ENCODE peak calls at places on chromosomes 16 and 17, in ten cellular contexts. C is activated naive CD4-positive, alpha-beta T cell treated with anti-CD3 and anti-CD28 coated beads, Interleukin-2, amount 10 ng/mL, durations not matched to agents 7 days and 5 days; I is EL; T is PC-3; W is activated CD4-positive, alpha-beta T cell treated with anti-CD3 and anti-CD28 coated beads for 48 hours; Z is AML-193; O is uterus; A is nephron progenitor cell; S is activated T-cell treated with anti-CD3 and anti-CD28 coated beads, Interleukin-2, amount 50 U/mL, for 1 hour; F is amniotic stem cell. B is an unnamed sample.

GRCh38 chr17:48997827-48998556 is 807 bp downstream of the IGF2BP1 start:
- DNase-seq in C (no peak), I (no peak), T (no peak), W (peak; percentile 5), Z (no peak), O (no peak), A (peak; percentile 46), S (peak; percentile 37), F (no peak), B (no peak)

GRCh38 chr17:83062818-83063671 is 16.4 kb upstream of the METRNL start:
- DNase-seq in C (peak; percentile 11), I (no peak), T (no peak), W (peak; percentile 1), Z (no peak), O (peak; percentile 23), A (no peak), S (peak; percentile 14), F (no peak), B (no peak)

GRCh38 chr16:69166946-69167930 is 19.7 kb upstream of the SNTB2 start:
- DNase-seq in C (no peak), I (peak; percentile 52), T (peak; percentile 85), W (peak; percentile 28), Z (no peak), O (no peak), A (no peak), S (no peak), F (no peak), B (no peak)

GRCh38 chr16:11799509-11800384 is 2.7 kb upstream of the ZC3H7A start:
- DNase-seq in C (peak; percentile 55), I (no peak), T (no peak), W (peak; percentile 40), Z (peak; percentile 55), O (no peak), A (no peak), S (no peak), F (no peak), B (no peak)

GRCh38 chr16:5025171-5025632 is 8.5 kb downstream of the NAGPA start:
- DNase-seq in C (peak; percentile 25), I (no peak), T (no peak), W (no peak), Z (no peak), O (no peak), A (peak; percentile 59), S (no peak), F (no peak), B (no peak)

GRCh38 chr16:85062303-85062702 is 34.7 kb downstream of the KIAA0513 start:
- DNase-seq in C (no peak), I (no peak), T (no peak), W (no peak), Z (no peak), O (no peak), A (no peak), S (no peak), F (no peak), B (no peak)

GRCh38 chr17:38653679-38654078 is 21.1 kb downstream of the EPOP start:
- DNase-seq in C (no peak), I (no peak), T (no peak), W (no peak), Z (no peak), O (no peak), A (no peak), S (no peak), F (no peak), B (no peak)

GRCh38 chr17:2283302-2283701 is 20.3 kb downstream of the SMG6 start:
- DNase-seq in C (no peak), I (no peak), T (no peak), W (no peak), Z (no peak), O (no peak), A (no peak), S (no peak), F (no peak), B (no peak)

GRCh38 chr16:4404247-4404966 is 12.0 kb downstream of the CORO7 start:
- DNase-seq in C (peak; percentile 66), I (no peak), T (peak; percentile 37), W (peak; percentile 65), Z (peak; percentile 23), O (peak; percentile 40), A (peak; percentile 81), S (no peak), F (no peak), B (no peak)

GRCh38 chr16:72072514-72073342 is 9.7 kb downstream of the HPR start:
- DNase-seq in C (no peak), I (no peak), T (no peak), W (no peak), Z (no peak), O (no peak), A (no peak), S (no peak), F (no peak), B (no peak)

GRCh38 chr16:19123535-19124178 is 9.9 kb downstream of the ITPRIPL2 start:
- DNase-seq in C (no peak), I (no peak), T (peak; percentile 63), W (no peak), Z (no peak), O (no peak), A (no peak), S (no peak), F (no peak), B (no peak)

GRCh38 chr17:27526603-27527002 is 70.4 kb downstream of the KSR1 start:
- DNase-seq in C (peak; percentile 70), I (peak; percentile 14), T (no peak), W (peak; percentile 74), Z (peak; percentile 39), O (no peak), A (peak; percentile 30), S (no peak), F (no peak), B (no peak)

GRCh38 chr16:81491522-81492188 is 47.0 kb downstream of the CMIP start:
- DNase-seq in C (no peak), I (peak; percentile 59), T (no peak), W (no peak), Z (no peak), O (no peak), A (no peak), S (no peak), F (no peak), B (no peak)

GRCh38 chr17:29677139-29677834 is 54.6 kb upstream of the CORO6 start:
- DNase-seq in C (no peak), I (no peak), T (no peak), W (no peak), Z (no peak), O (peak; percentile 28), A (no peak), S (no peak), F (no peak), B (no peak)

GRCh38 chr17:45719335-45720071 is 64.6 kb upstream of the CRHR1 start:
- DNase-seq in C (no peak), I (peak; percentile 86), T (peak; percentile 97), W (no peak), Z (peak; percentile 17), O (no peak), A (no peak), S (no peak), F (peak; percentile 44), B (no peak)

GRCh38 chr16:31451681-31452351 is 7.5 kb upstream of the ARMC5 start:
- DNase-seq in C (no peak), I (peak; percentile 74), T (peak; percentile 60), W (peak; percentile 41), Z (peak; percentile 71), O (peak; percentile 57), A (peak; percentile 55), S (no peak), F (peak; percentile 13), B (no peak)

GRCh38 chr17:54967621-54968258 is 714 bp downstream of the COX11 start:
- DNase-seq in C (peak; percentile 23), I (peak; percentile 40), T (peak; percentile 56), W (peak; percentile 35), Z (no peak), O (no peak), A (no peak), S (peak; percentile 21), F (no peak), B (peak; percentile 58)

GRCh38 chr17:32386844-32387243 is 36.9 kb downstream of the ZNF207 start:
- DNase-seq in C (no peak), I (no peak), T (peak; percentile 55), W (no peak), Z (no peak), O (no peak), A (no peak), S (no peak), F (no peak), B (no peak)

GRCh38 chr16:58160855-58161254 is 31.7 kb upstream of the CFAP20 start:
- DNase-seq in C (no peak), I (no peak), T (no peak), W (no peak), Z (no peak), O (no peak), A (no peak), S (no peak), F (no peak), B (no peak)

GRCh38 chr16:84726079-84726669 is 26.4 kb downstream of the USP10 start:
- DNase-seq in C (peak; percentile 90), I (peak; percentile 83), T (peak; percentile 81), W (peak; percentile 90), Z (peak; percentile 86), O (peak; percentile 93), A (peak; percentile 93), S (peak; percentile 87), F (peak; percentile 67), B (peak; percentile 85)

B was measured in KG1.